ENCODE peak calls at places on chromosomes 3 and 15, in nine cellular contexts. One of them, this sample, is unnamed.

GRCh38 chr15:47523669-47524068 is 193.6 kb upstream of the SEMA6D start:
- DNase-seq in brain microvascular endothelial cell: peak
- DNase-seq in skeletal muscle cell: no peak
- DNase-seq in B cell: no peak
- DNase-seq in stromal cell of bone marrow: peak
- DNase-seq in NCI-H748 treated with DMSO at 0.1 percent for 48 hours: no peak
- DNase-seq in left ventricle myocardium superior: no peak
- DNase-seq in activated T-helper 1 cell treated with Interleukin-2 at 50 U/mL for 16 hours: no peak
- DNase-seq in AG08395: peak
- DNase-seq in this sample: no peak

GRCh38 chr3:32018723-32019564 is 37.4 kb downstream of the ZNF860 start:
- DNase-seq in brain microvascular endothelial cell: peak
- DNase-seq in B cell: peak
- DNase-seq in stromal cell of bone marrow: peak
- DNase-seq in left ventricle myocardium superior: no peak
- DNase-seq in AG08395: peak
- DNase-seq in NCI-H748 treated with DMSO at 0.1 percent for 48 hours: peak
- DNase-seq in skeletal muscle cell: no peak
- DNase-seq in activated T-helper 1 cell treated with Interleukin-2 at 50 U/mL for 16 hours: no peak
- DNase-seq in this sample: no peak

GRCh38 chr3:45679805-45680204 is 9.4 kb upstream of the SACM1L start:
- DNase-seq in skeletal muscle cell: no peak
- DNase-seq in NCI-H748 treated with DMSO at 0.1 percent for 48 hours: no peak
- DNase-seq in brain microvascular endothelial cell: no peak
- DNase-seq in AG08395: no peak
- DNase-seq in activated T-helper 1 cell treated with Interleukin-2 at 50 U/mL for 16 hours: no peak
- DNase-seq in stromal cell of bone marrow: no peak
- DNase-seq in B cell: no peak
- DNase-seq in left ventricle myocardium superior: no peak
- DNase-seq in this sample: no peak

GRCh38 chr3:179608931-179609720 is 4.5 kb downstream of the NDUFB5 start:
- DNase-seq in left ventricle myocardium superior: no peak
- DNase-seq in B cell: no peak
- DNase-seq in activated T-helper 1 cell treated with Interleukin-2 at 50 U/mL for 16 hours: no peak
- DNase-seq in AG08395: no peak
- DNase-seq in NCI-H748 treated with DMSO at 0.1 percent for 48 hours: no peak
- DNase-seq in skeletal muscle cell: no peak
- DNase-seq in brain microvascular endothelial cell: no peak
- DNase-seq in stromal cell of bone marrow: no peak
- DNase-seq in this sample: no peak

GRCh38 chr3:42739401-42740158 is 33.5 kb downstream of the CCDC13 start:
- DNase-seq in skeletal muscle cell: no peak
- DNase-seq in B cell: no peak
- DNase-seq in NCI-H748 treated with DMSO at 0.1 percent for 48 hours: no peak
- DNase-seq in left ventricle myocardium superior: peak
- DNase-seq in AG08395: no peak
- DNase-seq in activated T-helper 1 cell treated with Interleukin-2 at 50 U/mL for 16 hours: no peak
- DNase-seq in brain microvascular endothelial cell: no peak
- DNase-seq in stromal cell of bone marrow: no peak
- DNase-seq in this sample: peak

GRCh38 chr15:31278056-31278445 is 48.6 kb upstream of the KLF13 start:
- DNase-seq in brain microvascular endothelial cell: no peak
- DNase-seq in activated T-helper 1 cell treated with Interleukin-2 at 50 U/mL for 16 hours: no peak
- DNase-seq in stromal cell of bone marrow: no peak
- DNase-seq in left ventricle myocardium superior: no peak
- DNase-seq in NCI-H748 treated with DMSO at 0.1 percent for 48 hours: no peak
- DNase-seq in skeletal muscle cell: no peak
- DNase-seq in B cell: no peak
- DNase-seq in AG08395: no peak
- DNase-seq in this sample: no peak

GRCh38 chr3:42229942-42230688 is 35.9 kb downstream of the CCK start:
- DNase-seq in skeletal muscle cell: no peak
- DNase-seq in left ventricle myocardium superior: no peak
- DNase-seq in B cell: no peak
- DNase-seq in NCI-H748 treated with DMSO at 0.1 percent for 48 hours: no peak
- DNase-seq in activated T-helper 1 cell treated with Interleukin-2 at 50 U/mL for 16 hours: no peak
- DNase-seq in AG08395: peak
- DNase-seq in stromal cell of bone marrow: peak
- DNase-seq in brain microvascular endothelial cell: peak
- DNase-seq in this sample: no peak

GRCh38 chr3:71708478-71709098 is 16.6 kb downstream of the EIF4E3 start:
- DNase-seq in stromal cell of bone marrow: no peak
- DNase-seq in AG08395: no peak
- DNase-seq in activated T-helper 1 cell treated with Interleukin-2 at 50 U/mL for 16 hours: no peak
- DNase-seq in skeletal muscle cell: no peak
- DNase-seq in brain microvascular endothelial cell: no peak
- DNase-seq in left ventricle myocardium superior: peak
- DNase-seq in B cell: no peak
- DNase-seq in NCI-H748 treated with DMSO at 0.1 percent for 48 hours: no peak
- DNase-seq in this sample: peak

GRCh38 chr15:72197045-72197459 is 535 bp downstream of the GRAMD2A start:
- DNase-seq in left ventricle myocardium superior: no peak
- DNase-seq in activated T-helper 1 cell treated with Interleukin-2 at 50 U/mL for 16 hours: no peak
- DNase-seq in B cell: no peak
- DNase-seq in stromal cell of bone marrow: no peak
- DNase-seq in NCI-H748 treated with DMSO at 0.1 percent for 48 hours: no peak
- DNase-seq in skeletal muscle cell: no peak
- DNase-seq in AG08395: no peak
- DNase-seq in brain microvascular endothelial cell: no peak
- DNase-seq in this sample: no peak

GRCh38 chr3:161349529-161350278 is 21.6 kb downstream of the SPTSSB start:
- DNase-seq in stromal cell of bone marrow: peak
- DNase-seq in activated T-helper 1 cell treated with Interleukin-2 at 50 U/mL for 16 hours: peak
- DNase-seq in B cell: no peak
- DNase-seq in NCI-H748 treated with DMSO at 0.1 percent for 48 hours: no peak
- DNase-seq in skeletal muscle cell: peak
- DNase-seq in AG08395: peak
- DNase-seq in brain microvascular endothelial cell: peak
- DNase-seq in left ventricle myocardium superior: no peak
- DNase-seq in this sample: no peak

GRCh38 chr3:117695321-117695720 is 985.7 kb downstream of the TUSC7 start:
- DNase-seq in left ventricle myocardium superior: no peak
- DNase-seq in AG08395: peak
- DNase-seq in activated T-helper 1 cell treated with Interleukin-2 at 50 U/mL for 16 hours: no peak
- DNase-seq in stromal cell of bone marrow: peak
- DNase-seq in skeletal muscle cell: peak
- DNase-seq in B cell: no peak
- DNase-seq in NCI-H748 treated with DMSO at 0.1 percent for 48 hours: no peak
- DNase-seq in brain microvascular endothelial cell: peak
- DNase-seq in this sample: no peak

GRCh38 chr3:30501526-30501925 is 104.9 kb upstream of the TGFBR2 start:
- DNase-seq in B cell: no peak
- DNase-seq in AG08395: no peak
- DNase-seq in activated T-helper 1 cell treated with Interleukin-2 at 50 U/mL for 16 hours: no peak
- DNase-seq in brain microvascular endothelial cell: no peak
- DNase-seq in stromal cell of bone marrow: no peak
- DNase-seq in NCI-H748 treated with DMSO at 0.1 percent for 48 hours: no peak
- DNase-seq in left ventricle myocardium superior: no peak
- DNase-seq in skeletal muscle cell: no peak
- DNase-seq in this sample: no peak

GRCh38 chr15:51312754-51313390 is 25.5 kb downstream of the CYP19A1 start:
- DNase-seq in skeletal muscle cell: no peak
- DNase-seq in stromal cell of bone marrow: no peak
- DNase-seq in brain microvascular endothelial cell: no peak
- DNase-seq in NCI-H748 treated with DMSO at 0.1 percent for 48 hours: no peak
- DNase-seq in B cell: no peak
- DNase-seq in AG08395: no peak
- DNase-seq in left ventricle myocardium superior: no peak
- DNase-seq in activated T-helper 1 cell treated with Interleukin-2 at 50 U/mL for 16 hours: no peak
- DNase-seq in this sample: no peak

GRCh38 chr3:113151475-113152031 is 59.8 kb upstream of the BOC start:
- DNase-seq in left ventricle myocardium superior: no peak
- DNase-seq in brain microvascular endothelial cell: no peak
- DNase-seq in B cell: no peak
- DNase-seq in skeletal muscle cell: no peak
- DNase-seq in AG08395: no peak
- DNase-seq in NCI-H748 treated with DMSO at 0.1 percent for 48 hours: peak
- DNase-seq in activated T-helper 1 cell treated with Interleukin-2 at 50 U/mL for 16 hours: no peak
- DNase-seq in stromal cell of bone marrow: no peak
- DNase-seq in this sample: peak

GRCh38 chr3:173502983-173503568 is 105.5 kb downstream of the NLGN1 start:
- DNase-seq in skeletal muscle cell: peak
- DNase-seq in AG08395: no peak
- DNase-seq in left ventricle myocardium superior: no peak
- DNase-seq in B cell: no peak
- DNase-seq in activated T-helper 1 cell treated with Interleukin-2 at 50 U/mL for 16 hours: no peak
- DNase-seq in brain microvascular endothelial cell: peak
- DNase-seq in stromal cell of bone marrow: peak
- DNase-seq in NCI-H748 treated with DMSO at 0.1 percent for 48 hours: peak
- DNase-seq in this sample: no peak

GRCh38 chr3:72123908-72124441 is 339.0 kb upstream of the PROK2 start:
- DNase-seq in skeletal muscle cell: peak
- DNase-seq in activated T-helper 1 cell treated with Interleukin-2 at 50 U/mL for 16 hours: no peak
- DNase-seq in B cell: no peak
- DNase-seq in AG08395: peak
- DNase-seq in brain microvascular endothelial cell: peak
- DNase-seq in left ventricle myocardium superior: peak
- DNase-seq in stromal cell of bone marrow: peak
- DNase-seq in NCI-H748 treated with DMSO at 0.1 percent for 48 hours: no peak
- DNase-seq in this sample: peak

GRCh38 chr3:196995646-196996355 is 27.2 kb upstream of the PIGZ start:
- DNase-seq in B cell: no peak
- DNase-seq in brain microvascular endothelial cell: no peak
- DNase-seq in AG08395: no peak
- DNase-seq in left ventricle myocardium superior: no peak
- DNase-seq in skeletal muscle cell: peak
- DNase-seq in stromal cell of bone marrow: no peak
- DNase-seq in NCI-H748 treated with DMSO at 0.1 percent for 48 hours: no peak
- DNase-seq in activated T-helper 1 cell treated with Interleukin-2 at 50 U/mL for 16 hours: no peak
- DNase-seq in this sample: no peak

GRCh38 chr3:126900859-126901540 is 81.9 kb upstream of the PLXNA1 start:
- DNase-seq in B cell: no peak
- DNase-seq in activated T-helper 1 cell treated with Interleukin-2 at 50 U/mL for 16 hours: no peak
- DNase-seq in NCI-H748 treated with DMSO at 0.1 percent for 48 hours: no peak
- DNase-seq in stromal cell of bone marrow: no peak
- DNase-seq in left ventricle myocardium superior: no peak
- DNase-seq in brain microvascular endothelial cell: no peak
- DNase-seq in AG08395: no peak
- DNase-seq in skeletal muscle cell: no peak
- DNase-seq in this sample: no peak

GRCh38 chr3:130081371-130081881 is at the start of gene ALG1L2:
- DNase-seq in left ventricle myocardium superior: no peak
- DNase-seq in activated T-helper 1 cell treated with Interleukin-2 at 50 U/mL for 16 hours: no peak
- DNase-seq in brain microvascular endothelial cell: no peak
- DNase-seq in skeletal muscle cell: no peak
- DNase-seq in NCI-H748 treated with DMSO at 0.1 percent for 48 hours: no peak
- DNase-seq in B cell: no peak
- DNase-seq in stromal cell of bone marrow: no peak
- DNase-seq in AG08395: no peak
- DNase-seq in this sample: no peak

GRCh38 chr3:167740961-167741587 is 5.6 kb downstream of the SERPINI1 start:
- DNase-seq in stromal cell of bone marrow: peak
- DNase-seq in brain microvascular endothelial cell: peak
- DNase-seq in activated T-helper 1 cell treated with Interleukin-2 at 50 U/mL for 16 hours: no peak
- DNase-seq in B cell: peak
- DNase-seq in AG08395: peak
- DNase-seq in NCI-H748 treated with DMSO at 0.1 percent for 48 hours: no peak
- DNase-seq in left ventricle myocardium superior: no peak
- DNase-seq in skeletal muscle cell: peak
- DNase-seq in this sample: no peak

GRCh38 chr15:71883447-71883846 is 73.1 kb downstream of the NR2E3 start:
- DNase-seq in activated T-helper 1 cell treated with Interleukin-2 at 50 U/mL for 16 hours: no peak
- DNase-seq in NCI-H748 treated with DMSO at 0.1 percent for 48 hours: no peak
- DNase-seq in brain microvascular endothelial cell: no peak
- DNase-seq in stromal cell of bone marrow: no peak
- DNase-seq in left ventricle myocardium superior: no peak
- DNase-seq in AG08395: no peak
- DNase-seq in skeletal muscle cell: no peak
- DNase-seq in B cell: no peak
- DNase-seq in this sample: no peak

GRCh38 chr15:26634319-26634718 is 138.5 kb downstream of the GABRB3 start:
- DNase-seq in skeletal muscle cell: no peak
- DNase-seq in stromal cell of bone marrow: no peak
- DNase-seq in activated T-helper 1 cell treated with Interleukin-2 at 50 U/mL for 16 hours: no peak
- DNase-seq in B cell: no peak
- DNase-seq in NCI-H748 treated with DMSO at 0.1 percent for 48 hours: no peak
- DNase-seq in brain microvascular endothelial cell: no peak
- DNase-seq in left ventricle myocardium superior: no peak
- DNase-seq in AG08395: no peak
- DNase-seq in this sample: no peak

GRCh38 chr15:55744026-55744655 is 1.2 kb upstream of the PRTG start:
- DNase-seq in left ventricle myocardium superior: no peak
- DNase-seq in B cell: no peak
- DNase-seq in stromal cell of bone marrow: no peak
- DNase-seq in activated T-helper 1 cell treated with Interleukin-2 at 50 U/mL for 16 hours: no peak
- DNase-seq in skeletal muscle cell: no peak
- DNase-seq in AG08395: no peak
- DNase-seq in brain microvascular endothelial cell: no peak
- DNase-seq in NCI-H748 treated with DMSO at 0.1 percent for 48 hours: no peak
- DNase-seq in this sample: no peak

GRCh38 chr3:189498995-189499704 is 132.0 kb upstream of the TP63 start:
- DNase-seq in brain microvascular endothelial cell: no peak
- DNase-seq in AG08395: no peak
- DNase-seq in left ventricle myocardium superior: no peak
- DNase-seq in B cell: no peak
- DNase-seq in skeletal muscle cell: no peak
- DNase-seq in NCI-H748 treated with DMSO at 0.1 percent for 48 hours: no peak
- DNase-seq in stromal cell of bone marrow: no peak
- DNase-seq in activated T-helper 1 cell treated with Interleukin-2 at 50 U/mL for 16 hours: no peak
- DNase-seq in this sample: no peak

GRCh38 chr3:14869877-14870563 is 51.3 kb downstream of the FGD5 start:
- DNase-seq in skeletal muscle cell: no peak
- DNase-seq in activated T-helper 1 cell treated with Interleukin-2 at 50 U/mL for 16 hours: no peak
- DNase-seq in NCI-H748 treated with DMSO at 0.1 percent for 48 hours: no peak
- DNase-seq in brain microvascular endothelial cell: no peak
- DNase-seq in left ventricle myocardium superior: no peak
- DNase-seq in stromal cell of bone marrow: no peak
- DNase-seq in B cell: no peak
- DNase-seq in AG08395: no peak
- DNase-seq in this sample: no peak

GRCh38 chr15:68682906-68683490 is 104.2 kb downstream of the CORO2B start:
- DNase-seq in skeletal muscle cell: no peak
- DNase-seq in left ventricle myocardium superior: no peak
- DNase-seq in NCI-H748 treated with DMSO at 0.1 percent for 48 hours: no peak
- DNase-seq in B cell: no peak
- DNase-seq in activated T-helper 1 cell treated with Interleukin-2 at 50 U/mL for 16 hours: no peak
- DNase-seq in stromal cell of bone marrow: no peak
- DNase-seq in brain microvascular endothelial cell: no peak
- DNase-seq in AG08395: no peak
- DNase-seq in this sample: peak

GRCh38 chr3:48157950-48158376 is 30.3 kb downstream of the CDC25A start:
- DNase-seq in AG08395: peak
- DNase-seq in activated T-helper 1 cell treated with Interleukin-2 at 50 U/mL for 16 hours: peak
- DNase-seq in NCI-H748 treated with DMSO at 0.1 percent for 48 hours: peak
- DNase-seq in B cell: no peak
- DNase-seq in skeletal muscle cell: peak
- DNase-seq in brain microvascular endothelial cell: peak
- DNase-seq in stromal cell of bone marrow: peak
- DNase-seq in left ventricle myocardium superior: peak
- DNase-seq in this sample: peak